ENCODE peak calls at places on chromosomes 12 and 14, in ten cellular contexts. O, R, Q, C, H, P, X, N, D and B are unnamed samples.

GRCh38 chr14:104143071-104143470 is 4.7 kb downstream of the KIF26A start:
- DNase-seq in O (peak), R (no peak), Q (no peak), C (no peak), H (no peak), P (no peak), X (no peak), N (no peak), D (no peak), B (no peak)

GRCh38 chr12:6745751-6746525 is 7.0 kb downstream of the MLF2 start:
- DNase-seq in O (no peak), R (no peak), Q (no peak), C (no peak), H (peak), P (no peak), X (no peak), N (no peak), D (no peak), B (no peak)

GRCh38 chr12:43636706-43637105 is 84.7 kb upstream of the ADAMTS20 start:
- DNase-seq in O (no peak), R (no peak), Q (no peak), C (no peak), H (no peak), P (no peak), X (no peak), N (no peak), D (no peak), B (no peak)

GRCh38 chr12:1927051-1927680 is 8.7 kb upstream of the CACNA2D4 start:
- DNase-seq in O (peak), R (peak), Q (no peak), C (no peak), H (no peak), P (no peak), X (no peak), N (no peak), D (no peak), B (no peak)

GRCh38 chr14:72786377-72787350 is 107.2 kb downstream of the DPF3 start:
- DNase-seq in O (no peak), R (no peak), Q (no peak), C (no peak), H (no peak), P (no peak), X (no peak), N (no peak), D (no peak), B (no peak)

GRCh38 chr12:70645494-70646317 is 8.5 kb upstream of the PTPRB start:
- DNase-seq in O (peak), R (peak), Q (peak), C (no peak), H (no peak), P (peak), X (peak), N (peak), D (peak), B (peak)

GRCh38 chr12:109786799-109787198 is 46.4 kb downstream of the TRPV4 start:
- DNase-seq in O (no peak), R (no peak), Q (no peak), C (no peak), H (no peak), P (no peak), X (no peak), N (no peak), D (no peak), B (no peak)

GRCh38 chr12:123242083-123242904 is 9.1 kb downstream of the MTRFR start:
- DNase-seq in O (no peak), R (no peak), Q (no peak), C (no peak), H (no peak), P (peak), X (no peak), N (no peak), D (no peak), B (no peak)

GRCh38 chr12:130711751-130712150 is 4.3 kb downstream of the RIMBP2 start:
- DNase-seq in O (peak), R (no peak), Q (no peak), C (no peak), H (no peak), P (no peak), X (no peak), N (no peak), D (no peak), B (no peak)

GRCh38 chr14:105192866-105193731 is 12.0 kb upstream of the NUDT14 start:
- DNase-seq in O (no peak), R (no peak), Q (peak), C (no peak), H (no peak), P (peak), X (peak), N (no peak), D (no peak), B (no peak)

GRCh38 chr14:84006643-84007137 is 1523.3 kb upstream of the FLRT2 start:
- DNase-seq in O (peak), R (no peak), Q (peak), C (no peak), H (no peak), P (peak), X (no peak), N (no peak), D (no peak), B (no peak)

GRCh38 chr14:77151918-77152588 is 10.5 kb upstream of the ZDHHC22 start:
- DNase-seq in O (no peak), R (no peak), Q (peak), C (no peak), H (peak), P (peak), X (peak), N (no peak), D (peak), B (no peak)

GRCh38 chr12:124734224-124734788 is 129.4 kb downstream of the SCARB1 start:
- DNase-seq in O (peak), R (no peak), Q (no peak), C (no peak), H (no peak), P (no peak), X (no peak), N (peak), D (no peak), B (peak)
- TF ChIP-seq CTCF in O (peak), R (no peak), Q (no peak), C (no peak), H (no peak), P (no peak), X (no peak), N (no peak), D (no peak), B (no peak)

DNA sequence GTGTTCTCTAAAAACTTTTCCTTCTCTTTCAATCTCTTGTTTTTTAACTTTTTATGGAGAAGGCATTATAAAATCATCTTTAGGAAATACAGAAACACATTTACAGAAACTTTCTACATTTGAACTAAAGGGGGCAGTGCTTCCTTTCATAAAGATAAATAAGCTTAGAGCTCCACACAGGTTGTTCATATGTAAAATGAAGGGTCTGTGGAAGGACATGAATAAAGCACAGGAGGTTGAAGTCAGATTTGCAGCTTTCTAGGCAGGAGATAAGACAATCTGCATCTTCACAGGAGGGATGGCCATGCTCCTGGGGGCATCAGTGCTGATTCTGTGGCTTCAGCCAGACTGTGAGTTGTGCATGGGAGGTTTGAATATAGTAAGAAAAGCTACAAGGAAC is 426.0 kb downstream of the DAD1 start:
- DNase-seq in O (no peak), R (no peak), Q (no peak), C (no peak), H (no peak), P (peak), X (no peak), N (no peak), D (no peak), B (no peak)
- TF ChIP-seq CTCF in O (peak), R (peak), Q (no peak), C (no peak), H (peak), P (peak), X (peak), N (no peak), D (no peak), B (no peak)

DNA sequence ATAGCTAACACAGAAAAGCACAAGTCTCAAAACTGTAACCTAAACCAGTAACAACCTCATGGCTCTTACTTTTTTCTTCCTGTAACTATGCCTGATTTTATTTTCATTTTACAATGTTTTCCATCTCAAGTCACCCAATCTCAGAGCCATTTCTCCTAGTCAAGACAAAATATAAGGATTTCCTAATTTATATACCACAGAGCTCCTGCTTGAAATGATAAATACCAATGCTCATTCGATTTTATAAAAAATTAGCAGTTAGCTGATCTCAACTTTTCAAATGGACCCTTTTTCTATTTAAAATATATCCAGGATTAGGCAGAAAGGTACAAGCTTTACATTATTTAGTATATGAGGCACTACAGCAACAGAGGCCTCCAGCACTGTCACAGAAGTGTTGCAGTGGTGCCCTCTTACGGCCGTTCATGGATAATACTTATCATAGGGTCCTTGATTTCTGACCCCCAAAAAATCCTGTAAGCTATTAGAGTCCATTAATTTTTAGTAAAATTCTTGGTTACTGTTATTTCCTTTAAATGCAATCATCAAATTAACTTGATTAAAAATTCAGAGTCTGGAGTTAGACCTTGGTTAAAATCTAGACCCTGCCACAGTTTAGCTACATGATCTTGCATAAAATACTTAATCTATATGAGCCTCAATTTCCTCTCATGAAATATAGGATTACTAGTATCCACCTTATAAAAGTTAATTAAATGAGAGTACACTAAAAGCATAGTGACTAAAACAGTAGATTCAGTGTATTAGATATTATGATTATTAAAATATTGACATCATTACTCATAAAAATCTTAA is 68.3 kb downstream of the SEC23A start:
- DNase-seq in O (no peak), R (no peak), Q (peak), C (no peak), H (no peak), P (peak), X (no peak), N (no peak), D (peak), B (no peak)
- TF ChIP-seq CTCF in O (peak), R (no peak), Q (peak), C (no peak), H (no peak), P (peak), X (peak), N (no peak), D (peak), B (no peak)

GRCh38 chr12:94900496-94900895 is 103.0 kb downstream of the NDUFA12 start:
- DNase-seq in O (no peak), R (no peak), Q (no peak), C (no peak), H (no peak), P (no peak), X (no peak), N (no peak), D (no peak), B (no peak)

GRCh38 chr12:94892544-94893267 is 110.8 kb downstream of the NDUFA12 start:
- DNase-seq in O (no peak), R (no peak), Q (no peak), C (no peak), H (no peak), P (no peak), X (no peak), N (no peak), D (no peak), B (no peak)

GRCh38 chr12:94898388-94898787 is 105.1 kb downstream of the NDUFA12 start:
- DNase-seq in O (peak), R (no peak), Q (peak), C (no peak), H (no peak), P (peak), X (no peak), N (no peak), D (no peak), B (no peak)
- TF ChIP-seq CTCF in O (peak), R (no peak), Q (peak), C (no peak), H (peak), P (peak), X (peak), N (no peak), D (no peak), B (no peak)

GRCh38 chr12:33721561-33721960 is 281.9 kb upstream of the SYT10 start:
- DNase-seq in O (no peak), R (no peak), Q (no peak), C (no peak), H (no peak), P (no peak), X (no peak), N (no peak), D (no peak), B (no peak)
- TF ChIP-seq CTCF in O (no peak), R (no peak), Q (no peak), C (no peak), H (no peak), P (no peak), X (no peak), N (no peak), D (no peak), B (no peak)

GRCh38 chr14:96108061-96108795 is 69.1 kb downstream of the C14orf132 start:
- DNase-seq in O (no peak), R (no peak), Q (no peak), C (no peak), H (no peak), P (no peak), X (no peak), N (no peak), D (no peak), B (no peak)
- TF ChIP-seq CTCF in O (no peak), R (no peak), Q (no peak), C (no peak), H (no peak), P (no peak), X (no peak), N (no peak), D (no peak), B (no peak)

GRCh38 chr12:4225571-4225970 is 48.0 kb upstream of the CCND2 start:
- DNase-seq in O (no peak), R (no peak), Q (no peak), C (no peak), H (no peak), P (no peak), X (no peak), N (no peak), D (no peak), B (no peak)

GRCh38 chr12:4227046-4227445 is 46.5 kb upstream of the CCND2 start:
- DNase-seq in O (peak), R (no peak), Q (no peak), C (no peak), H (no peak), P (no peak), X (no peak), N (no peak), D (no peak), B (no peak)

GRCh38 chr12:4224211-4224878 is 49.2 kb upstream of the CCND2 start:
- DNase-seq in O (no peak), R (no peak), Q (no peak), C (no peak), H (no peak), P (no peak), X (no peak), N (no peak), D (no peak), B (no peak)

GRCh38 chr12:4230526-4230925 is 43.0 kb upstream of the CCND2 start:
- DNase-seq in O (no peak), R (no peak), Q (no peak), C (no peak), H (no peak), P (no peak), X (no peak), N (no peak), D (no peak), B (peak)

DNA sequence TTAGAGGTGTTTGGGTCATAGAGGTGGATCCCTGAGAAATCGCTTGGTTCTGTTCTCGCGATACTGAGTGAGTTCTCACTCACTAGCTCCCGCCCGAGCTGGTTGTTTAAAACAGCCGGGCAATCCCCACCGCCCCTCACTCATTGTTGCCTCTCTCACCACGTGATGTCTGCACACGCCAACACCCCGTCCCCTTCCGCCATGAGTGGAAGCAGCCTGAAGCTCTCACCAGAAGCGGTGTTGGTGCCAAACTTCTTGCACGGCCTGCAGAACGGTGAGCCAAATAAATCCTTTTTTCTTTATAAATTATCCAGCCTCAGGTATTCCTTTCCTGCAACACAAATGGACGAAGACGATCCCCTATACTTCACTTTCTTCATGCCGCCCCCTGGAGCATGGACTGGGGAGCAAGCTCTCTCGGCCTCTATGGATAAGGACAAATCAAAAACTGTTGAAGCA is 45.4 kb upstream of the CCND2 start:
- DNase-seq in O (peak), R (no peak), Q (no peak), C (no peak), H (no peak), P (no peak), X (no peak), N (no peak), D (no peak), B (no peak)
- TF ChIP-seq CTCF in O (peak), R (no peak), Q (no peak), C (no peak), H (no peak), P (no peak), X (no peak), N (no peak), D (no peak), B (no peak)

GRCh38 chr14:35261774-35262173 is 30.4 kb upstream of the PSMA6 start:
- DNase-seq in O (no peak), R (no peak), Q (peak), C (no peak), H (no peak), P (peak), X (no peak), N (no peak), D (no peak), B (no peak)
- TF ChIP-seq CTCF in O (no peak), R (no peak), Q (no peak), C (peak), H (peak), P (no peak), X (peak), N (no peak), D (no peak), B (peak)

DNA sequence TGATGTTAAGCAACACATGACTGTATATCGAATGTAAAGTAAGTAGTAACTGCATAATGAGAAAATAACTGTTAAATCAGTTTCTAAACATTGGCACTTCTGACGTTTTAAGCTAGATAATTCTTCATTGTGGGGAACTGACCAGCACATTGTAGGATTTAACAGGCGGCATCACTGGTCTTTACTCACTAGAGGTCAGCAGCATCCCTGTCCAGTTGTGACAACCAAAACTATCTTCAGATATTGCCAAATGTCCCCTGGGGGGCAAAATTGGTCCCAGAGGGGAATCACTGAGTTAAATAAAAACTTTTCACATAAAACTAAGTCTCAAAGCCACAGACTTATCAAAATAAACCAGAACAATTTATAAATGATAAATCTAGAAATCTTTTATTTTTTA is 65.3 kb downstream of the BLTP3B start:
- DNase-seq in O (no peak), R (no peak), Q (peak), C (no peak), H (no peak), P (no peak), X (no peak), N (no peak), D (no peak), B (no peak)
- TF ChIP-seq CTCF in O (peak), R (no peak), Q (no peak), C (no peak), H (peak), P (no peak), X (peak), N (no peak), D (no peak), B (no peak)